ENCODE peak calls at places on chromosomes 3 and 15, in ten cellular contexts. One of them, this sample, is unnamed. For H3K9me3, the result is how much of the 10 kb centered on the place peaks cover.

GRCh38 chr3:47536221-47536891 is 22.8 kb upstream of the ELP6 start:
- DNase-seq in breast epithelium: no peak
- DNase-seq in naive thymus-derived CD4-positive, alpha-beta T cell: no peak
- DNase-seq in ovary: no peak
- DNase-seq in pancreas: no peak
- DNase-seq in aorta: no peak
- DNase-seq in effector memory CD4-positive, alpha-beta T cell: no peak
- DNase-seq in CD8-positive, alpha-beta memory T cell: no peak
- DNase-seq in CD4-positive, alpha-beta memory T cell: no peak
- DNase-seq in A549: no peak
- DNase-seq in this sample: no peak

GRCh38 chr3:51522273-51522981 is 16.1 kb upstream of the RAD54L2 start:
- DNase-seq in breast epithelium: no peak
- DNase-seq in naive thymus-derived CD4-positive, alpha-beta T cell: no peak
- DNase-seq in ovary: no peak
- DNase-seq in pancreas: no peak
- DNase-seq in aorta: no peak
- DNase-seq in effector memory CD4-positive, alpha-beta T cell: no peak
- DNase-seq in CD8-positive, alpha-beta memory T cell: no peak
- DNase-seq in CD4-positive, alpha-beta memory T cell: no peak
- DNase-seq in A549: no peak
- DNase-seq in this sample: no peak

GRCh38 chr3:5187920-5188418 is 462 bp downstream of the EDEM1 start:
- DNase-seq in breast epithelium: no peak
- DNase-seq in naive thymus-derived CD4-positive, alpha-beta T cell: peak
- DNase-seq in ovary: no peak
- DNase-seq in pancreas: peak
- DNase-seq in aorta: peak
- DNase-seq in effector memory CD4-positive, alpha-beta T cell: peak
- DNase-seq in CD8-positive, alpha-beta memory T cell: peak
- DNase-seq in CD4-positive, alpha-beta memory T cell: peak
- DNase-seq in A549: peak
- DNase-seq in this sample: peak

GRCh38 chr3:123353852-123354238 is 95.0 kb downstream of the ADCY5 start:
- DNase-seq in breast epithelium: no peak
- DNase-seq in naive thymus-derived CD4-positive, alpha-beta T cell: no peak
- DNase-seq in ovary: no peak
- DNase-seq in pancreas: no peak
- DNase-seq in aorta: no peak
- DNase-seq in effector memory CD4-positive, alpha-beta T cell: no peak
- DNase-seq in CD8-positive, alpha-beta memory T cell: no peak
- DNase-seq in CD4-positive, alpha-beta memory T cell: no peak
- DNase-seq in A549: no peak
- DNase-seq in this sample: no peak

GRCh38 chr15:48896775-48897143 is 18.8 kb downstream of the EID1 start:
- DNase-seq in breast epithelium: no peak
- DNase-seq in naive thymus-derived CD4-positive, alpha-beta T cell: no peak
- DNase-seq in ovary: no peak
- DNase-seq in pancreas: no peak
- DNase-seq in aorta: no peak
- DNase-seq in effector memory CD4-positive, alpha-beta T cell: no peak
- DNase-seq in CD8-positive, alpha-beta memory T cell: no peak
- DNase-seq in CD4-positive, alpha-beta memory T cell: no peak
- DNase-seq in A549: no peak
- DNase-seq in this sample: no peak

GRCh38 chr3:152524198-152525140 is 255.7 kb downstream of the MBNL1 start:
- DNase-seq in breast epithelium: no peak
- DNase-seq in naive thymus-derived CD4-positive, alpha-beta T cell: peak
- DNase-seq in ovary: no peak
- DNase-seq in pancreas: no peak
- DNase-seq in aorta: no peak
- DNase-seq in effector memory CD4-positive, alpha-beta T cell: no peak
- DNase-seq in CD8-positive, alpha-beta memory T cell: no peak
- DNase-seq in CD4-positive, alpha-beta memory T cell: peak
- DNase-seq in A549: no peak
- DNase-seq in this sample: no peak

GRCh38 chr3:38311941-38312340 is 29.8 kb downstream of the SLC22A14 start:
- DNase-seq in breast epithelium: no peak
- DNase-seq in naive thymus-derived CD4-positive, alpha-beta T cell: no peak
- DNase-seq in ovary: no peak
- DNase-seq in pancreas: no peak
- DNase-seq in aorta: no peak
- DNase-seq in effector memory CD4-positive, alpha-beta T cell: no peak
- DNase-seq in CD8-positive, alpha-beta memory T cell: no peak
- DNase-seq in CD4-positive, alpha-beta memory T cell: no peak
- DNase-seq in A549: no peak
- DNase-seq in this sample: no peak

GRCh38 chr3:55813268-55814097 is 326.4 kb upstream of the WNT5A start:
- DNase-seq in breast epithelium: no peak
- DNase-seq in naive thymus-derived CD4-positive, alpha-beta T cell: no peak
- DNase-seq in ovary: no peak
- DNase-seq in pancreas: no peak
- DNase-seq in aorta: no peak
- DNase-seq in effector memory CD4-positive, alpha-beta T cell: no peak
- DNase-seq in CD8-positive, alpha-beta memory T cell: no peak
- DNase-seq in CD4-positive, alpha-beta memory T cell: no peak
- DNase-seq in A549: no peak
- DNase-seq in this sample: no peak

GRCh38 chr15:88637436-88637835 is 1.4 kb upstream of the ISG20 start:
- DNase-seq in breast epithelium: no peak
- DNase-seq in naive thymus-derived CD4-positive, alpha-beta T cell: no peak
- DNase-seq in ovary: no peak
- DNase-seq in pancreas: no peak
- DNase-seq in aorta: peak
- DNase-seq in effector memory CD4-positive, alpha-beta T cell: no peak
- DNase-seq in CD8-positive, alpha-beta memory T cell: no peak
- DNase-seq in CD4-positive, alpha-beta memory T cell: no peak
- DNase-seq in A549: no peak
- DNase-seq in this sample: no peak

GRCh38 chr3:69250014-69250413 is 127.6 kb upstream of the LMOD3 start:
- DNase-seq in breast epithelium: no peak
- DNase-seq in naive thymus-derived CD4-positive, alpha-beta T cell: peak
- DNase-seq in ovary: no peak
- DNase-seq in pancreas: peak
- DNase-seq in aorta: no peak
- DNase-seq in effector memory CD4-positive, alpha-beta T cell: peak
- DNase-seq in CD8-positive, alpha-beta memory T cell: peak
- DNase-seq in CD4-positive, alpha-beta memory T cell: peak
- DNase-seq in A549: no peak
- DNase-seq in this sample: peak

GRCh38 chr15:73697033-73697467 is 12.9 kb downstream of the CD276 start:
- DNase-seq in breast epithelium: no peak
- DNase-seq in naive thymus-derived CD4-positive, alpha-beta T cell: peak
- DNase-seq in ovary: peak
- DNase-seq in pancreas: no peak
- DNase-seq in aorta: peak
- DNase-seq in effector memory CD4-positive, alpha-beta T cell: peak
- DNase-seq in CD8-positive, alpha-beta memory T cell: peak
- DNase-seq in CD4-positive, alpha-beta memory T cell: peak
- DNase-seq in A549: no peak
- DNase-seq in this sample: peak

GRCh38 chr3:57556459-57557087 is 499 bp downstream of the PDE12 start:
- DNase-seq in breast epithelium: no peak
- DNase-seq in naive thymus-derived CD4-positive, alpha-beta T cell: no peak
- DNase-seq in ovary: no peak
- DNase-seq in pancreas: peak
- DNase-seq in aorta: peak
- DNase-seq in effector memory CD4-positive, alpha-beta T cell: no peak
- DNase-seq in CD8-positive, alpha-beta memory T cell: peak
- DNase-seq in CD4-positive, alpha-beta memory T cell: no peak
- DNase-seq in A549: peak
- DNase-seq in this sample: peak

GRCh38 chr3:111103807-111104206 is 32.2 kb downstream of the NECTIN3 start:
- DNase-seq in breast epithelium: no peak
- DNase-seq in naive thymus-derived CD4-positive, alpha-beta T cell: no peak
- DNase-seq in ovary: no peak
- DNase-seq in pancreas: no peak
- DNase-seq in aorta: no peak
- DNase-seq in effector memory CD4-positive, alpha-beta T cell: no peak
- DNase-seq in CD8-positive, alpha-beta memory T cell: no peak
- DNase-seq in CD4-positive, alpha-beta memory T cell: no peak
- DNase-seq in A549: no peak
- DNase-seq in this sample: no peak

GRCh38 chr3:170372190-170372879 is 14.8 kb downstream of the SKIL start:
- DNase-seq in breast epithelium: no peak
- DNase-seq in naive thymus-derived CD4-positive, alpha-beta T cell: no peak
- DNase-seq in ovary: no peak
- DNase-seq in pancreas: no peak
- DNase-seq in aorta: no peak
- DNase-seq in effector memory CD4-positive, alpha-beta T cell: no peak
- DNase-seq in CD8-positive, alpha-beta memory T cell: no peak
- DNase-seq in CD4-positive, alpha-beta memory T cell: no peak
- DNase-seq in A549: no peak
- DNase-seq in this sample: no peak

GRCh38 chr3:111829023-111829422 is 30.0 kb upstream of the PHLDB2 start:
- DNase-seq in breast epithelium: no peak
- DNase-seq in naive thymus-derived CD4-positive, alpha-beta T cell: no peak
- DNase-seq in ovary: no peak
- DNase-seq in pancreas: no peak
- DNase-seq in aorta: no peak
- DNase-seq in effector memory CD4-positive, alpha-beta T cell: no peak
- DNase-seq in CD8-positive, alpha-beta memory T cell: no peak
- DNase-seq in CD4-positive, alpha-beta memory T cell: no peak
- DNase-seq in A549: no peak
- DNase-seq in this sample: no peak

GRCh38 chr3:12967751-12968209 is 105.4 kb downstream of the IQSEC1 start:
- DNase-seq in breast epithelium: peak
- DNase-seq in naive thymus-derived CD4-positive, alpha-beta T cell: peak
- DNase-seq in ovary: peak
- DNase-seq in pancreas: peak
- DNase-seq in aorta: peak
- DNase-seq in effector memory CD4-positive, alpha-beta T cell: peak
- DNase-seq in CD8-positive, alpha-beta memory T cell: peak
- DNase-seq in CD4-positive, alpha-beta memory T cell: peak
- DNase-seq in A549: peak
- DNase-seq in this sample: peak

GRCh38 chr3:104825116-104825515 is 541.6 kb upstream of the ALCAM start:
- DNase-seq in breast epithelium: no peak
- DNase-seq in naive thymus-derived CD4-positive, alpha-beta T cell: no peak
- DNase-seq in ovary: no peak
- DNase-seq in pancreas: no peak
- DNase-seq in aorta: no peak
- DNase-seq in effector memory CD4-positive, alpha-beta T cell: no peak
- DNase-seq in CD8-positive, alpha-beta memory T cell: no peak
- DNase-seq in CD4-positive, alpha-beta memory T cell: no peak
- DNase-seq in A549: no peak
- DNase-seq in this sample: no peak

GRCh38 chr3:169146112-169146665 is 517.3 kb downstream of the MECOM start:
- DNase-seq in breast epithelium: no peak
- DNase-seq in naive thymus-derived CD4-positive, alpha-beta T cell: peak
- DNase-seq in ovary: no peak
- DNase-seq in pancreas: peak
- DNase-seq in aorta: peak
- DNase-seq in effector memory CD4-positive, alpha-beta T cell: no peak
- DNase-seq in CD8-positive, alpha-beta memory T cell: no peak
- DNase-seq in CD4-positive, alpha-beta memory T cell: no peak
- DNase-seq in A549: peak
- DNase-seq in this sample: no peak

GRCh38 chr15:83837946-83838571 is 184.1 kb downstream of the ADAMTSL3 start:
- DNase-seq in breast epithelium: no peak
- DNase-seq in naive thymus-derived CD4-positive, alpha-beta T cell: no peak
- DNase-seq in ovary: peak
- DNase-seq in pancreas: peak
- DNase-seq in aorta: peak
- DNase-seq in effector memory CD4-positive, alpha-beta T cell: no peak
- DNase-seq in CD8-positive, alpha-beta memory T cell: no peak
- DNase-seq in CD4-positive, alpha-beta memory T cell: no peak
- DNase-seq in A549: peak
- DNase-seq in this sample: no peak

DNA sequence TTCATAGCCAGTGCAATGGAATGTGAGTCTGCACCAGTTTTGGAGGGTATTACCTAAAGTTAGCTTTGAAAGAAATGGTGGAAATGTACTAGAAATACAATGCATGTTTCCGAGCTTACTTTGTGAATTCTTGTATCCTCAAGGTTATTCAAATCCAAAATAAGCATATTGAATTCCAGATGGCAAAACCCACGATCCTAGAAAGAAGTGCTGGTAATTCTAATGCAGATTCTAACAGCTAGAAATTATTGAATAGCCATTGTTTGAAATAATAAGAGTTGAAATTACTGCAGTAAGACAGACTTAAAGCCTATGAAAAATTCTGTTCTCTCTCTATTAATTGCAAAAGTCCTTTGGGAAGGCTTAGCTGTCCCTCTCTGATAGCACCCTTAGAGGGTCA is 258.4 kb downstream of the CHL1 start:
- DNase-seq in breast epithelium: no peak
- DNase-seq in naive thymus-derived CD4-positive, alpha-beta T cell: no peak
- DNase-seq in ovary: no peak
- DNase-seq in pancreas: no peak
- DNase-seq in aorta: no peak
- DNase-seq in effector memory CD4-positive, alpha-beta T cell: no peak
- DNase-seq in CD8-positive, alpha-beta memory T cell: no peak
- DNase-seq in CD4-positive, alpha-beta memory T cell: no peak
- DNase-seq in A549: no peak
- DNase-seq in this sample: no peak
- H3K9me3 ChIP-seq in breast epithelium: under half
- H3K9me3 ChIP-seq in naive thymus-derived CD4-positive, alpha-beta T cell: under half
- H3K9me3 ChIP-seq in ovary: under half
- H3K9me3 ChIP-seq in pancreas: under half
- H3K9me3 ChIP-seq in aorta: under half
- H3K9me3 ChIP-seq in effector memory CD4-positive, alpha-beta T cell: under half
- H3K9me3 ChIP-seq in CD8-positive, alpha-beta memory T cell: under half
- H3K9me3 ChIP-seq in CD4-positive, alpha-beta memory T cell: under half
- H3K9me3 ChIP-seq in A549: under half
- H3K9me3 ChIP-seq in this sample: under half

GRCh38 chr15:71152542-71152941 is 37.3 kb downstream of the THSD4 start:
- DNase-seq in breast epithelium: no peak
- DNase-seq in naive thymus-derived CD4-positive, alpha-beta T cell: no peak
- DNase-seq in ovary: no peak
- DNase-seq in pancreas: no peak
- DNase-seq in aorta: no peak
- DNase-seq in effector memory CD4-positive, alpha-beta T cell: no peak
- DNase-seq in CD8-positive, alpha-beta memory T cell: no peak
- DNase-seq in CD4-positive, alpha-beta memory T cell: no peak
- DNase-seq in A549: no peak
- DNase-seq in this sample: no peak
- H3K9me3 ChIP-seq in breast epithelium: under half
- H3K9me3 ChIP-seq in naive thymus-derived CD4-positive, alpha-beta T cell: under half
- H3K9me3 ChIP-seq in ovary: under half
- H3K9me3 ChIP-seq in pancreas: under half
- H3K9me3 ChIP-seq in aorta: under half
- H3K9me3 ChIP-seq in effector memory CD4-positive, alpha-beta T cell: under half
- H3K9me3 ChIP-seq in CD8-positive, alpha-beta memory T cell: under half
- H3K9me3 ChIP-seq in CD4-positive, alpha-beta memory T cell: under half
- H3K9me3 ChIP-seq in A549: under half
- H3K9me3 ChIP-seq in this sample: under half

GRCh38 chr3:177735441-177735840 is 538.2 kb upstream of the TBL1XR1 start:
- DNase-seq in breast epithelium: no peak
- DNase-seq in naive thymus-derived CD4-positive, alpha-beta T cell: no peak
- DNase-seq in ovary: no peak
- DNase-seq in pancreas: no peak
- DNase-seq in aorta: no peak
- DNase-seq in effector memory CD4-positive, alpha-beta T cell: no peak
- DNase-seq in CD8-positive, alpha-beta memory T cell: no peak
- DNase-seq in CD4-positive, alpha-beta memory T cell: no peak
- DNase-seq in A549: no peak
- DNase-seq in this sample: no peak
- H3K9me3 ChIP-seq in breast epithelium: under half
- H3K9me3 ChIP-seq in naive thymus-derived CD4-positive, alpha-beta T cell: under half
- H3K9me3 ChIP-seq in ovary: under half
- H3K9me3 ChIP-seq in pancreas: under half
- H3K9me3 ChIP-seq in aorta: under half
- H3K9me3 ChIP-seq in effector memory CD4-positive, alpha-beta T cell: under half
- H3K9me3 ChIP-seq in CD8-positive, alpha-beta memory T cell: under half
- H3K9me3 ChIP-seq in CD4-positive, alpha-beta memory T cell: under half
- H3K9me3 ChIP-seq in A549: under half
- H3K9me3 ChIP-seq in this sample: under half

GRCh38 chr3:6220361-6220957 is 640.5 kb upstream of the GRM7 start:
- DNase-seq in breast epithelium: no peak
- DNase-seq in naive thymus-derived CD4-positive, alpha-beta T cell: no peak
- DNase-seq in ovary: no peak
- DNase-seq in pancreas: no peak
- DNase-seq in aorta: no peak
- DNase-seq in effector memory CD4-positive, alpha-beta T cell: no peak
- DNase-seq in CD8-positive, alpha-beta memory T cell: no peak
- DNase-seq in CD4-positive, alpha-beta memory T cell: no peak
- DNase-seq in A549: no peak
- DNase-seq in this sample: no peak
- H3K9me3 ChIP-seq in breast epithelium: under half
- H3K9me3 ChIP-seq in naive thymus-derived CD4-positive, alpha-beta T cell: under half
- H3K9me3 ChIP-seq in ovary: under half
- H3K9me3 ChIP-seq in pancreas: under half
- H3K9me3 ChIP-seq in aorta: under half
- H3K9me3 ChIP-seq in effector memory CD4-positive, alpha-beta T cell: under half
- H3K9me3 ChIP-seq in CD8-positive, alpha-beta memory T cell: under half
- H3K9me3 ChIP-seq in CD4-positive, alpha-beta memory T cell: under half
- H3K9me3 ChIP-seq in A549: under half
- H3K9me3 ChIP-seq in this sample: under half